ENCODE peak calls at places on chromosome 4, in four cellular contexts. T is left cardiac atrium, R is AG04450, O is Panc1. F is an unnamed sample.

GRCh38 chr4:70844180-70844579 is 4.5 kb upstream of the GRSF1 start:
- DNase-seq in O (no peak), R (no peak), T (no peak), F (no peak)

GRCh38 chr4:101102114-101102752 is 245.1 kb downstream of the PPP3CA start:
- DNase-seq in T (peak; percentile 60), O (no peak), R (peak; percentile 66), F (peak; percentile 3)

GRCh38 chr4:68905598-68906237 is 45.9 kb downstream of the UGT2A3 start:
- DNase-seq in R (no peak), T (no peak), O (no peak), F (no peak)

GRCh38 chr4:20297246-20297645 is 45.5 kb downstream of the SLIT2 start:
- DNase-seq in T (no peak), O (no peak), R (no peak), F (no peak)

GRCh38 chr4:10019521-10020051 is 1.7 kb downstream of the SLC2A9 start:
- DNase-seq in O (no peak), T (peak; percentile 40), R (no peak), F (no peak)

GRCh38 chr4:37722000-37722638 is 35.9 kb upstream of the RELL1 start:
- DNase-seq in O (no peak), R (no peak), T (no peak), F (no peak)

GRCh38 chr4:153521995-153522799 is 56.0 kb downstream of the TMEM131L start:
- DNase-seq in T (no peak), R (no peak), O (no peak), F (no peak)

GRCh38 chr4:8547912-8548730 is 32.1 kb upstream of the GPR78 start:
- DNase-seq in R (no peak), T (no peak), O (no peak), F (no peak)

GRCh38 chr4:1898681-1899080 is 27.5 kb downstream of the NSD2 start:
- DNase-seq in R (no peak), T (no peak), O (no peak), F (no peak)

GRCh38 chr4:168656055-168656660 is 159.3 kb downstream of the PALLD start:
- DNase-seq in T (no peak), R (peak; percentile 56), O (no peak), F (no peak)

GRCh38 chr4:149980941-149981340 is 97.3 kb upstream of the DCLK2 start:
- DNase-seq in T (peak; percentile 29), R (no peak), O (peak; percentile 38), F (no peak)

GRCh38 chr4:137558951-137559350 is 26.7 kb upstream of the PCDH18 start:
- DNase-seq in R (peak; percentile 24), O (no peak), T (no peak), F (no peak)

GRCh38 chr4:85861064-85861767 is 386.3 kb downstream of the ARHGAP24 start:
- DNase-seq in T (no peak), R (no peak), O (no peak), F (no peak)

GRCh38 chr4:181968371-181968770 is 274.8 kb upstream of the TENM3 start:
- DNase-seq in O (no peak), R (peak; percentile 44), T (no peak), F (no peak)

GRCh38 chr4:119656986-119657635 is 28.5 kb upstream of the PDE5A start:
- DNase-seq in T (no peak), R (no peak), O (no peak), F (no peak)

GRCh38 chr4:141314627-141315026 is 93.9 kb downstream of the ZNF330 start:
- DNase-seq in O (no peak), R (no peak), T (no peak), F (no peak)

GRCh38 chr4:176188654-176189053 is 6.7 kb downstream of the SPATA4 start:
- DNase-seq in O (no peak), R (no peak), T (no peak), F (no peak)

GRCh38 chr4:186599483-186599882 is 44.1 kb upstream of the MTNR1A start:
- DNase-seq in R (no peak), O (no peak), T (no peak), F (no peak)

GRCh38 chr4:15451866-15452765 is 17.6 kb upstream of the CC2D2A start:
- DNase-seq in O (no peak), R (peak; percentile 90), T (peak; percentile 23), F (no peak)

GRCh38 chr4:61997813-61998212 is 797.7 kb downstream of the ADGRL3 start:
- DNase-seq in R (no peak), T (no peak), O (no peak), F (no peak)

GRCh38 chr4:188214861-188215260 is 75.6 kb downstream of the TRIML1 start:
- DNase-seq in T (no peak), R (no peak), O (no peak), F (no peak)

GRCh38 chr4:153142700-153143438 is 61.4 kb upstream of the TRIM2 start:
- DNase-seq in T (peak; percentile 81), O (peak; percentile 48), R (no peak), F (peak; percentile 13)

GRCh38 chr4:92776080-92776479 is 472.3 kb downstream of the GRID2 start:
- DNase-seq in T (no peak), O (no peak), R (no peak), F (no peak)

GRCh38 chr4:306551-306961 is 1.3 kb upstream of the ZNF732 start:
- DNase-seq in R (no peak), O (no peak), T (no peak), F (no peak)

GRCh38 chr4:10625130-10625529 is 59.4 kb downstream of the CLNK start:
- DNase-seq in R (no peak), T (no peak), O (no peak), F (no peak)

GRCh38 chr4:184648220-184649025 is 824 bp downstream of the CASP3 start:
- DNase-seq in R (no peak), O (no peak), T (peak; percentile 75), F (no peak)

GRCh38 chr4:73814679-73815078 is 21.8 kb upstream of the CXCL6 start:
- DNase-seq in T (no peak), O (no peak), R (no peak), F (no peak)

GRCh38 chr4:124206779-124207605 is 505.5 kb downstream of the ANKRD50 start:
- DNase-seq in T (no peak), R (no peak), O (no peak), F (no peak)

GRCh38 chr4:48375651-48376291 is 34.4 kb downstream of the SLAIN2 start:
- DNase-seq in O (peak; percentile 12), T (no peak), R (peak; percentile 74), F (no peak)

GRCh38 chr4:7207791-7208231 is 15.5 kb downstream of the SORCS2 start:
- DNase-seq in O (no peak), R (no peak), T (no peak), F (no peak)